ENCODE peak calls at places on chromosomes 7 and 10, in six cellular contexts. E is SK-N-SH, T is GM12878, P is HepG2, G is H1, C is K562. X is an unnamed sample.

GRCh38 chr7:99631311-99632109 is 14.8 kb downstream of the ZSCAN25 start:
- DNase-seq in E (no peak), T (no peak), P (peak), G (no peak), C (peak), X (no peak)

GRCh38 chr10:45399113-45399512 is 25.1 kb downstream of the ALOX5 start:
- DNase-seq in E (no peak), T (no peak), P (no peak), G (no peak), C (no peak), X (no peak)

GRCh38 chr10:127524869-127525268 is 24.2 kb upstream of the NPS start:
- DNase-seq in E (no peak), T (no peak), P (no peak), G (no peak), C (no peak), X (no peak)

GRCh38 chr10:120282421-120282820 is 174.6 kb upstream of the PLPP4 start:
- DNase-seq in E (no peak), T (no peak), P (no peak), G (no peak), C (no peak), X (no peak)

GRCh38 chr10:5619366-5620211 is 46.8 kb downstream of the ASB13 start:
- DNase-seq in E (no peak), T (no peak), P (no peak), G (no peak), C (no peak), X (no peak)

GRCh38 chr7:51455948-51456347 is 139.3 kb upstream of the COBL start:
- DNase-seq in E (peak), T (no peak), P (no peak), G (no peak), C (no peak), X (peak)

GRCh38 chr7:18117482-18117881 is 89.8 kb upstream of the PRPS1L1 start:
- DNase-seq in E (no peak), T (no peak), P (no peak), G (no peak), C (no peak), X (no peak)

GRCh38 chr10:50577681-50578350 is 45.9 kb downstream of the SGMS1 start:
- DNase-seq in E (no peak), T (no peak), P (no peak), G (no peak), C (peak), X (no peak)

GRCh38 chr7:117775826-117776623 is 97.2 kb downstream of the CTTNBP2 start:
- DNase-seq in E (no peak), T (no peak), P (no peak), G (no peak), C (no peak), X (no peak)

GRCh38 chr7:124688991-124689390 is 76.6 kb downstream of the GPR37 start:
- DNase-seq in E (no peak), T (no peak), P (no peak), G (no peak), C (no peak), X (no peak)

GRCh38 chr10:66555061-66555460 is 370.8 kb upstream of the LRRTM3 start:
- DNase-seq in E (no peak), T (no peak), P (no peak), G (no peak), C (no peak), X (peak)

GRCh38 chr7:11707606-11708193 is 124.3 kb downstream of the THSD7A start:
- DNase-seq in E (no peak), T (no peak), P (no peak), G (no peak), C (no peak), X (no peak)

GRCh38 chr10:12777840-12778585 is 223.5 kb downstream of the CCDC3 start:
- DNase-seq in E (no peak), T (no peak), P (no peak), G (no peak), C (no peak), X (no peak)

GRCh38 chr10:6737080-6737641 is 157.1 kb upstream of the PRKCQ start:
- DNase-seq in E (no peak), T (no peak), P (no peak), G (peak), C (no peak), X (peak)

GRCh38 chr10:114507449-114507848 is 103.1 kb upstream of the AFAP1L2 start:
- DNase-seq in E (no peak), T (no peak), P (no peak), G (no peak), C (no peak), X (peak)

GRCh38 chr7:5419523-5420107 is 4.0 kb downstream of the TNRC18 start:
- DNase-seq in E (no peak), T (no peak), P (peak), G (peak), C (no peak), X (peak)

GRCh38 chr10:92742331-92743228 is 52.8 kb downstream of the HHEX start:
- DNase-seq in E (no peak), T (peak), P (no peak), G (no peak), C (no peak), X (no peak)

GRCh38 chr10:46050956-46051355 is 4.9 kb upstream of the MSMB start:
- DNase-seq in E (no peak), T (no peak), P (no peak), G (no peak), C (no peak), X (no peak)

GRCh38 chr7:6071406-6071805 is 40.2 kb downstream of the ANKRD61 start:
- DNase-seq in E (no peak), T (peak), P (no peak), G (no peak), C (no peak), X (no peak)

GRCh38 chr7:139727151-139727705 is 50.6 kb downstream of the HIPK2 start:
- DNase-seq in E (no peak), T (no peak), P (no peak), G (no peak), C (no peak), X (no peak)

GRCh38 chr7:83347836-83348482 is 185.3 kb upstream of the PCLO start:
- DNase-seq in E (peak), T (no peak), P (no peak), G (no peak), C (no peak), X (no peak)

GRCh38 chr10:79104264-79104954 is 35.6 kb downstream of the ZMIZ1 start:
- DNase-seq in E (no peak), T (no peak), P (no peak), G (no peak), C (no peak), X (peak)

DNA sequence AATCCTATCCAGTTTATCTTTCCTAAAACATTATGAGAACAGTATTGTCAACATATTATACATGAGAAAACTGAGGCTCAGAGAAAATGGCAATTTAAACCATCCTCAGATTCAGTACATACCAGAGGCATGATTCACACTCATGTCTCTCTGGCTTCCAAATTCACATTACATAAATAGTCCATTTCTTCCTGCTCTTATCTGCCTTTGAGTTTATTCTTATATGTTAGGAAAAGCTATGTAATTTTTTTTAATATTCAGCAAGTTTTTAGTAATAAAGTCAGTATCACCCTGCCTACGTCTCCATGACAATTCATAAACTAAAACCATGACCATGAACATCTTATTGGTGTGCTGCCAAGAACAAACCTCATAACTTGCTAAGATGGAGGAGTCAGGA is 1260.2 kb upstream of the SORCS1 start:
- DNase-seq in E (no peak), T (no peak), P (no peak), G (no peak), C (no peak), X (no peak)
- TF ChIP-seq JUND in E (peak), T (no peak), P (no peak), G (no peak), C (no peak), X (no peak)

DNA sequence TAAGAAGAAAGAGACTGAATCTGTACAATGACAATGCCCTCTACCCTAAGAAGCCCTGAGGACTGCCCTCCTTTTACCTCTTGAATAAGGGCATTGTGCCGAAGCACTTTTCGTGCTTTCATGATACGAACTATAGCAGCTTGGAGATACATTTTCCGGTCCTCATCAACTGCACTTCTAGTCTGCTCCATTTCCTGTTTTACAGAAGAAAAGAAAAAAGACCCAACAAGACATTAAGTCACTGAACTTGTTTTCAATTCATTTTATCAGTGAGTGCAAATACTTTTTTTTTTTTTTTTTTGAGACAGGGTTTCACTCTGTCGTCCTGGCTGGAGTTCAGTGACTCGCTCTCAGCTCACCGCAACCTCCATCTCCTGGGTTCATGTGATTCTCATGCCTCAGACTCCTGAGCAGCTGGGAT is 78.4 kb downstream of the CUL2 start:
- DNase-seq in E (no peak), T (no peak), P (no peak), G (no peak), C (no peak), X (no peak)
- TF ChIP-seq JUND in E (no peak), T (no peak), P (no peak), G (no peak), C (no peak), X (no peak)

DNA sequence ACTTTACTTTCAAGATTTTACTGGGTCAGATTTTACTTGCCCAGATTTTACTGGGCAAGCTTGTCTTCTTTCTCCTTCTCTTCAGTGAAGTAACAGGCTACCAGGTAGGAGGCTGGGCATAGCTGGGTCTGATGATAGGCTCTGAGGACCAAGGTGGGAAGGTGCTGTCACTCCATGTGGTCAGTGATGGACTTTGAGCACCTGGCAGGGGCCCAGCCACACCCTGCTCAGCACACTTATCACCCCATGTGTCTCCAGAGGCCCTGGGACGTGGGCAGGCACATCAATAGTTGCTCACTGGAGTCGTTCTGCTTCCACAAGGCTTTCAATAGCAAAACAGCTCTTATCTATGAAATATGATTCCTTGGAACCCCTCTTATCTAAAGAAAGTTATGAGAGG is 70.5 kb upstream of the GPR26 start:
- DNase-seq in E (no peak), T (no peak), P (no peak), G (no peak), C (no peak), X (no peak)
- TF ChIP-seq JUND in E (no peak), T (no peak), P (no peak), G (no peak), C (no peak), X (no peak)

DNA sequence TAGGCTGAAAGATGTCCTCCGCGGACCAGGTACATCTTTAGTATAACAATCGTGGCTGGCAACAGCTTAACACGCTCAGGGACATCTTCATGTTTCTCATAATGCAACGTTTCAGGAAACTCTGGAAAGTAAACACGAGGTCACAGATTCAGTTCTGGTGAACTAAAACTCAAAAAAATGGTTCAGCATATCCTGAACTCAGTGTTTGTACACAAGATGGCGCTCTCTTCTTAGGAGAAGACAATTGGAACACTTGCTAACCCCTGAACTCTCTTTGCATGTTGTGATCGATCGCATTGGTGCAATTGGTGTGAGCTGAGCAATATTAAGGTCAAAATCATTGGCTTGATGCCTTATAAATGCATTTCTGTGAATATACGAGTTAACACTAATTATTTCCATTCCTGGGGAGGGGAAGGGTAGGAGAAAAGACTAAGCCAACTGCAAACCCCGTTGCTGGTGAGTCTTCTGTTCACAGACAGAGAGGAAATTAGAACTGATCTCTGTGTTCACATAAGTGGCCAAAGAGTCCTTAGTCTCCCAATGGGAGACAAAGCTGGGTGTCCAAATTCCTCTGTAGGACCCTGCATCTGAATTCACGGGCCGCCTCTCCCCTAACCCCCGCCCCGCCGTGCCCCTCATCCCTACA is 52.6 kb upstream of the FAM180A start:
- DNase-seq in E (peak), T (peak), P (peak), G (peak), C (peak), X (peak)
- TF ChIP-seq JUND in E (no peak), T (no peak), P (no peak), G (no peak), C (peak), X (no peak)

DNA sequence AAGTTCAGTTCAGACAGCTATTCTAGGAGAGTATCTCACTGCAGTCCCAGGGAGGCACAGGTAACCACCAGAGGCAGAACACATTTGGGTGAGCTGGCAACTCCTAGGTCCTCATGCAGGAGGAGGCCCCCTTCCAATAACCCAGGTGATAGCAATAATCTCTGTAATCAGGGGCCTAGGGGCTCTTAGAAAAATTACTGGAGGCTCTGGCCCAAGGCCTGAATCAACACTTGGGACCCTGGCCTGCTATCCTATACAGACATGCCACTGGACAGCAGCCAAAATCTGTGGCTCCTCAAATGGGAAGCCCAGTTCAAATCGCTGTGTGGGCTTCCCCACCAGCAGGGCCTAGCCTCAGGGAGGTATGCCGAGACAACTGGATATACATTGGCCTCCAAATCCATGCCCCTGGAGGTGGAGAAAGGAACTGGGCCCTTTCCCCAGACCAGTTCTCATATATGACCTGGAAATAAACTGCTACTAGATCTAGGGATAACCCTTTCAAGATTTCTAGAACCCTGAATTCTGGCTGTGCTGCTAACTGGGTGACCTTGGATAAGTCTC is 1.6 kb downstream of the AVPI1 start:
- DNase-seq in E (peak), T (no peak), P (peak), G (no peak), C (peak), X (no peak)
- TF ChIP-seq JUND in E (no peak), T (no peak), P (no peak), G (no peak), C (no peak), X (no peak)

X was measured in T47D.